ENCODE peak calls at places on chromosomes 1 and 21, in five cellular contexts. M is endothelial cell, J is H9, V is AG09309, W is AG10803. N is an unnamed sample.

GRCh38 chr1:157390646-157391045 is 161.7 kb downstream of the FCRL5 start:
- DNase-seq in J (no peak), M (no peak), W (peak; percentile 86), V (peak; percentile 17), N (no peak)

GRCh38 chr21:18334066-18334465 is 69.5 kb downstream of the TMPRSS15 start:
- DNase-seq in J (no peak), W (no peak), V (no peak), M (no peak), N (no peak)

GRCh38 chr1:86409416-86410021 is 13.4 kb upstream of the ODF2L start:
- DNase-seq in J (no peak), V (no peak), W (peak; percentile 58), M (no peak), N (no peak)

GRCh38 chr1:228003461-228004330 is 3.1 kb upstream of the WNT3A start:
- DNase-seq in W (no peak), M (no peak), V (no peak), J (no peak), N (no peak)

GRCh38 chr1:27026621-27027574 is 14.2 kb upstream of the TENT5B start:
- DNase-seq in J (peak; percentile 92), V (peak; percentile 64), M (peak; percentile 43), W (peak; percentile 82), N (no peak)

GRCh38 chr21:16075594-16076282 is 346.0 kb downstream of the USP25 start:
- DNase-seq in M (no peak), J (no peak), W (no peak), V (no peak), N (no peak)

GRCh38 chr1:23816932-23817331 is 8.3 kb downstream of the HMGCL start:
- DNase-seq in J (no peak), V (no peak), W (no peak), M (no peak), N (no peak)

GRCh38 chr1:171712341-171712740 is 29.5 kb downstream of the VAMP4 start:
- DNase-seq in V (no peak), M (no peak), J (no peak), W (no peak), N (no peak)

GRCh38 chr21:39180429-39181019 is 2.7 kb downstream of the PSMG1 start:
- DNase-seq in J (no peak), M (no peak), W (peak; percentile 12), V (no peak), N (no peak)

GRCh38 chr1:24318988-24319863 is at the start of gene GRHL3:
- DNase-seq in W (no peak), V (no peak), J (peak; percentile 93), M (no peak), N (no peak)

GRCh38 chr1:179923044-179923443 is 31.6 kb upstream of the CEP350 start:
- DNase-seq in W (no peak), J (no peak), V (no peak), M (no peak), N (no peak)

GRCh38 chr1:175848329-175848728 is 104.9 kb upstream of the TNR start:
- DNase-seq in W (no peak), J (no peak), V (no peak), M (no peak), N (no peak)

GRCh38 chr21:34802180-34802899 is 133.5 kb downstream of the CLIC6 start:
- DNase-seq in M (no peak), V (no peak), W (no peak), J (no peak), N (no peak)

GRCh38 chr21:34799092-34799491 is 130.3 kb downstream of the CLIC6 start:
- DNase-seq in W (no peak), V (no peak), J (no peak), M (no peak), N (no peak)

GRCh38 chr21:34803792-34804440 is 135.1 kb downstream of the CLIC6 start:
- DNase-seq in W (no peak), M (no peak), J (no peak), V (no peak), N (no peak)

GRCh38 chr21:34800797-34801518 is 132.2 kb downstream of the CLIC6 start:
- DNase-seq in J (no peak), M (no peak), W (peak; percentile 73), V (no peak), N (no peak)

DNA sequence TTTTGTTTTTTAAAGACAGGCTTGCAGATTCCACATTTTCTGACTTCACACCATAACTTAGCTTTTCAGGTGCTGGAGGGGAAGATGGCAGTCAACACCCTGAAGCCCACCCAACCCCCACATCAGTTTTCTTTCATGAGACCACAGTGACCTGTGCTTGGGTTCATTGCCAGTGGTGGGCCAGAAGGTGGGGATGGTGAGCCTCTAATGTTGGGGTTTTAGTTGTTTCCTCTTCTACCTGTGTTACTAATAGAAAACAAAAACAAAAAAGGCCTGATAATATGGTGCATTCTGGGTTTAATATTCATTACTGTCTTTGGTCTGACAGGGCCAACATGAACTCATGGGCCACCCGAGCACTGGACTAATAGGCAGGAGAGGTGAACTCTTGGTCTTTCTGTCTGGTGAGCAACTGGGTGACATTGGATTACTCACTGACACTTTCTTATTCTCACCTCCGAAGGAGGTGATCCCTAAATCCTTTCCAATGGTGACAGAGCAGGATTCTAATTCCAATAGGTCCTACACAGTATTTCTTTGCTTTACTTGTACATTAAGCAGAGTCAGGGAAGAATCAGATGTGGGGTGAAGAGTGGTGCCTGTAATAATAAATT is 132.8 kb downstream of the CLIC6 start:
- DNase-seq in V (no peak), W (no peak), M (peak; percentile 28), J (peak; percentile 59), N (no peak)
- TF ChIP-seq CTCF in V (peak; percentile 19), W (peak; percentile 27), M (peak; percentile 20), J (peak; percentile 74), N (peak; percentile 47)

DNA sequence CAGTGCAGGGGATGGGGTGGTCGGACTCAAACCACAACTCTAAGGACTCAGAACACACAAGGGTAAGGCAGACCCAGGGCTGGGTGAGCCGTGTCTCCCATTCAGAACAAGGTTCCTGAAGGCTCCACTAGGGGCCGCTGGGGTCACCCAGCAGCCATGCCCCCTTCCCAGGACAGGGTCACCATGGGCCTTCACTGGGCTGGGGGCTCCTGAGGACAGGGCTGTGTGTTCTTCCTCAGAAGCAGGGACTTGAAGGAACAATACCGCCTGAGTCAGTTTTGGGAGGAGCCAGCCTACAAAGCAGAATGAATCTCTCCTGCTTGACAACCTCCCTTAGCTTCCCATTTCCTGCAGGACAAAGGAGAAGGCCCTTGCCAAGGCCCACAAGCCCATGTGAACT is 15.4 kb downstream of the RIMS3 start:
- DNase-seq in M (peak; percentile 51), J (peak; percentile 78), V (no peak), W (no peak), N (no peak)
- TF ChIP-seq CTCF in M (peak; percentile 31), J (peak; percentile 78), V (peak; percentile 34), W (peak; percentile 27), N (peak; percentile 63)

GRCh38 chr1:6692956-6693355 is 8.7 kb downstream of the DNAJC11 start:
- DNase-seq in V (no peak), J (no peak), M (no peak), W (no peak), N (no peak)
- TF ChIP-seq CTCF in V (no peak), J (no peak), M (no peak), W (no peak), N (no peak)

GRCh38 chr1:93979040-93979717 is 69.9 kb upstream of the GCLM start:
- DNase-seq in W (no peak), V (no peak), J (no peak), M (no peak), N (no peak)

GRCh38 chr1:93979718-93980319 is 70.6 kb upstream of the GCLM start:
- DNase-seq in W (peak; percentile 98), M (no peak), V (peak; percentile 97), J (no peak), N (no peak)

GRCh38 chr1:93977546-93977945 is 68.3 kb upstream of the GCLM start:
- DNase-seq in W (peak; percentile 66), J (no peak), M (no peak), V (no peak), N (no peak)

GRCh38 chr1:93980881-93981280 is 71.7 kb upstream of the GCLM start:
- DNase-seq in W (peak; percentile 24), J (no peak), M (no peak), V (no peak), N (no peak)

GRCh38 chr1:93980320-93980744 is 71.1 kb upstream of the GCLM start:
- DNase-seq in V (no peak), W (peak; percentile 22), J (peak; percentile 72), M (peak; percentile 42), N (no peak)
- TF ChIP-seq CTCF in V (peak; percentile 37), W (peak; percentile 31), J (peak; percentile 72), M (peak; percentile 56), N (peak; percentile 69)

DNA sequence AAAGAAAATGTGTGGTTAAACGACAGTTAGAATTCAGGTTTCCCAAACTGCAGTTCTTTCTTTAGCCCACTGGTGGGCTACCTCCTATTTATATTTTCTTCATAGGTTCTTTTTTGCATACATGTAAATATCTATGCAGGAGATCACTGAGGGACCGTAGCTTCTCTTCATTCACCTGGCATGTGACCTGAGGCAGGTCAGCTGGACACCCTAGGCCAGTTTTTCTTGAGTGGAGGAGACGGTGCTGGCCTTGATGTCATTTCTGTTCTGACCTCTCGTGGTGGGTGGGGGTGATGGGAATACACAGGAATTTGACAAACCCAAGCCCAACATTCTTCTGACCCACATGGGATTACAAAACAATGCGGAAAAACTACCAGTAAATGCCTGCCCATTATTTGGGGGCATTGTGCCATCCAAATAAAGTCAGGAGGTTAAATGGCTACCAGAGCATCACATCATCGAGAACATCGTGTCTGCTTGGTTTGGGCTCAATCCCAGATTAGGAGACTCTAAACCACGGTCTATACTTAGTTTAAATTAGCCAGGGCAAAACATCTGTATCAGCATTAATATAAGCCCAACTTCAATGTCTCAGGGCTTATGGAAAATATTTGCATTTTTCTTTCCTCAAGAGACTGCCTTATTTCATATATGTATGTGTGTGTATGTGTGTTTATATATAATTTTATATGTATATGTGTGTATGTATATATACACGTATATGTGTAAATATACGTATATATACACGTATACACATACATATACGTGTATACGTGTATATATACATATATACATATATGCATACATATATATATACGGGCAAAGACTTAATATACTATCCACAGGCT is 7.4 kb upstream of the IRF2BP2 start:
- DNase-seq in J (no peak), M (no peak), W (peak; percentile 98), V (peak; percentile 85), N (no peak)
- TF ChIP-seq CTCF in J (peak; percentile 53), M (peak; percentile 58), W (peak; percentile 28), V (peak; percentile 24), N (peak; percentile 60)

GRCh38 chr21:34128124-34128523 is 54.7 kb downstream of the MRPS6 start:
- DNase-seq in V (no peak), M (no peak), J (no peak), W (no peak), N (no peak)

GRCh38 chr21:34128674-34129038 is 55.3 kb downstream of the MRPS6 start:
- DNase-seq in V (no peak), J (no peak), M (no peak), W (no peak), N (no peak)

GRCh38 chr21:34129971-34130597 is 56.7 kb downstream of the MRPS6 start:
- DNase-seq in J (peak; percentile 68), V (no peak), W (peak; percentile 15), M (no peak), N (no peak)

GRCh38 chr21:34130598-34130985 is 57.2 kb downstream of the MRPS6 start:
- DNase-seq in V (no peak), W (no peak), M (no peak), J (no peak), N (no peak)

GRCh38 chr21:34129039-34129891 is 55.9 kb downstream of the MRPS6 start:
- DNase-seq in J (peak; percentile 58), W (peak; percentile 81), M (peak; percentile 21), V (peak; percentile 64), N (no peak)
- TF ChIP-seq CTCF in J (peak; percentile 49), W (peak; percentile 68), M (no peak), V (peak; percentile 64), N (peak; percentile 61)

GRCh38 chr1:3727042-3727824 is 25.0 kb upstream of the CCDC27 start:
- DNase-seq in W (no peak), J (peak; percentile 80), M (peak; percentile 62), V (no peak), N (no peak)
- TF ChIP-seq CTCF in W (peak; percentile 44), J (peak; percentile 74), M (peak; percentile 15), V (peak; percentile 57), N (peak; percentile 57)

N was measured in type B pancreatic cell.